ENCODE peak calls at places on chromosomes 13 and 19, in eight cellular contexts. R is NCI-H1417; Y is MCF 10A; F is effector memory CD4-positive, alpha-beta T cell; L is activated CD4-positive, alpha-beta T cell treated with anti-CD3 and anti-CD28 coated beads, Interleukin-2, amount 50 U/mL, for 48 hours; S is naive thymus-derived CD8-positive, alpha-beta T cell; P is hippocampal formation; O is left lung. Q is an unnamed sample.

GRCh38 chr19:19463348-19464117 is 51.8 kb downstream of the TSSK6 start:
- DNase-seq in R (no peak), Y (no peak), F (no peak), L (no peak), S (no peak), P (no peak), O (peak), Q (no peak)

GRCh38 chr19:34269489-34269888 is 15.1 kb downstream of the GARRE1 start:
- DNase-seq in R (no peak), Y (no peak), F (no peak), L (no peak), S (no peak), P (no peak), O (no peak), Q (no peak)

GRCh38 chr13:34179481-34179880 is 361.5 kb downstream of the RFC3 start:
- DNase-seq in R (peak), Y (no peak), F (no peak), L (no peak), S (no peak), P (no peak), O (no peak), Q (no peak)

GRCh38 chr19:7191946-7192691 is 102.1 kb downstream of the INSR start:
- DNase-seq in R (no peak), Y (no peak), F (no peak), L (peak), S (peak), P (no peak), O (no peak), Q (no peak)

GRCh38 chr13:57629391-57629804 is 2.1 kb upstream of the PCDH17 start:
- DNase-seq in R (no peak), Y (no peak), F (no peak), L (no peak), S (no peak), P (peak), O (peak), Q (peak)

GRCh38 chr13:49348748-49349147 is 95.1 kb downstream of the CAB39L start:
- DNase-seq in R (no peak), Y (no peak), F (no peak), L (no peak), S (no peak), P (no peak), O (no peak), Q (no peak)

GRCh38 chr13:77918391-77919261 is at the start of gene EDNRB:
- DNase-seq in R (peak), Y (no peak), F (no peak), L (no peak), S (no peak), P (no peak), O (peak), Q (peak)

GRCh38 chr13:27403252-27403678 is 21.2 kb upstream of the GTF3A start:
- DNase-seq in R (no peak), Y (no peak), F (no peak), L (no peak), S (no peak), P (no peak), O (no peak), Q (no peak)

GRCh38 chr13:113142876-113143275 is 15.6 kb upstream of the PROZ start:
- DNase-seq in R (no peak), Y (no peak), F (no peak), L (no peak), S (no peak), P (no peak), O (peak), Q (no peak)

GRCh38 chr19:16098416-16098768 is 13.3 kb upstream of the RAB8A start:
- DNase-seq in R (no peak), Y (no peak), F (no peak), L (no peak), S (no peak), P (no peak), O (no peak), Q (no peak)